ENCODE peak calls at places on chromosomes 2 and 18, in five cellular contexts. X is NT2/D1, M is uterus, H is right cardiac atrium, C is AG09319. S is an unnamed sample.

GRCh38 chr2:160491922-160492371 is 1.7 kb downstream of the RBMS1 start:
- DNase-seq in X (no peak), M (peak; percentile 18), H (peak; percentile 47), C (no peak), S (no peak)

GRCh38 chr2:146821836-146822316 is 1023.0 kb upstream of the ACVR2A start:
- DNase-seq in X (no peak), M (no peak), H (no peak), C (no peak), S (no peak)

GRCh38 chr2:1553671-1554295 is 140.5 kb downstream of the TPO start:
- DNase-seq in X (no peak), M (no peak), H (no peak), C (peak; percentile 49), S (no peak)

GRCh38 chr2:13193900-13194299 is 477.2 kb downstream of the TRIB2 start:
- DNase-seq in X (peak; percentile 16), M (no peak), H (no peak), C (no peak), S (no peak)

GRCh38 chr2:126325202-126325601 is 330.8 kb upstream of the GYPC start:
- DNase-seq in X (no peak), M (no peak), H (no peak), C (no peak), S (no peak)

GRCh38 chr2:100184055-100184737 is 41.8 kb upstream of the AFF3 start:
- DNase-seq in X (no peak), M (no peak), H (no peak), C (no peak), S (no peak)

GRCh38 chr2:180573951-180574350 is 406.5 kb upstream of the UBE2E3 start:
- DNase-seq in X (no peak), M (no peak), H (no peak), C (no peak), S (no peak)

GRCh38 chr2:105712981-105713596 is 31.6 kb upstream of the NCK2 start:
- DNase-seq in X (no peak), M (no peak), H (no peak), C (no peak), S (no peak)

GRCh38 chr2:62192811-62193210 is 3.1 kb upstream of the B3GNT2 start:
- DNase-seq in X (no peak), M (no peak), H (no peak), C (no peak), S (no peak)

GRCh38 chr18:39058386-39059000 is 1492.9 kb upstream of the CELF4 start:
- DNase-seq in X (no peak), M (no peak), H (no peak), C (no peak), S (no peak)

GRCh38 chr2:224407241-224407680 is 5.4 kb upstream of the FAM124B start:
- DNase-seq in X (no peak), M (peak; percentile 19), H (no peak), C (no peak), S (no peak)

GRCh38 chr18:23932385-23933067 is 82.0 kb upstream of the TTC39C start:
- DNase-seq in X (no peak), M (no peak), H (no peak), C (peak; percentile 92), S (no peak)

GRCh38 chr2:160920791-160921303 is 239.4 kb upstream of the TANK start:
- DNase-seq in X (no peak), M (peak; percentile 79), H (peak; percentile 71), C (peak; percentile 99), S (peak; percentile 66)

GRCh38 chr18:51135795-51136194 is 61.7 kb downstream of the MEX3C start:
- DNase-seq in X (no peak), M (no peak), H (no peak), C (no peak), S (no peak)

S was measured in aorta.